ENCODE peak calls at places on chromosomes 12 and 14, in five cellular contexts. One of them, this sample, is unnamed.

GRCh38 chr14:99971929-99972747 is 93.1 kb upstream of the EVL start:
- DNase-seq in neuronal stem cell: peak
- DNase-seq in Peyer's patch: no peak
- DNase-seq in H54: no peak
- DNase-seq in activated CD8-positive, alpha-beta memory T cell treated with anti-CD3 and anti-CD28 coated beads for 1 hour: no peak
- DNase-seq in this sample: peak

GRCh38 chr12:26773313-26774104 is 59.5 kb downstream of the ITPR2 start:
- DNase-seq in Peyer's patch: no peak
- DNase-seq in activated CD8-positive, alpha-beta memory T cell treated with anti-CD3 and anti-CD28 coated beads for 1 hour: no peak
- DNase-seq in H54: no peak
- DNase-seq in neuronal stem cell: no peak
- DNase-seq in this sample: no peak

GRCh38 chr14:69480136-69480535 is 4.4 kb upstream of the PLEKHD1 start:
- DNase-seq in H54: no peak
- DNase-seq in neuronal stem cell: no peak
- DNase-seq in Peyer's patch: no peak
- DNase-seq in activated CD8-positive, alpha-beta memory T cell treated with anti-CD3 and anti-CD28 coated beads for 1 hour: no peak
- DNase-seq in this sample: no peak

GRCh38 chr14:38931969-38932652 is 170.9 kb downstream of the SEC23A start:
- DNase-seq in neuronal stem cell: no peak
- DNase-seq in activated CD8-positive, alpha-beta memory T cell treated with anti-CD3 and anti-CD28 coated beads for 1 hour: no peak
- DNase-seq in H54: no peak
- DNase-seq in Peyer's patch: no peak
- DNase-seq in this sample: no peak

GRCh38 chr12:66915312-66915904 is 236.5 kb upstream of the GRIP1 start:
- DNase-seq in neuronal stem cell: peak
- DNase-seq in Peyer's patch: no peak
- DNase-seq in activated CD8-positive, alpha-beta memory T cell treated with anti-CD3 and anti-CD28 coated beads for 1 hour: no peak
- DNase-seq in H54: no peak
- DNase-seq in this sample: no peak

GRCh38 chr14:45089813-45090212 is 5.9 kb downstream of the PRPF39 start:
- DNase-seq in Peyer's patch: no peak
- DNase-seq in H54: no peak
- DNase-seq in neuronal stem cell: no peak
- DNase-seq in activated CD8-positive, alpha-beta memory T cell treated with anti-CD3 and anti-CD28 coated beads for 1 hour: no peak
- DNase-seq in this sample: no peak

GRCh38 chr12:6182279-6182898 is 17.8 kb upstream of the CD9 start:
- DNase-seq in neuronal stem cell: no peak
- DNase-seq in activated CD8-positive, alpha-beta memory T cell treated with anti-CD3 and anti-CD28 coated beads for 1 hour: no peak
- DNase-seq in Peyer's patch: peak
- DNase-seq in H54: no peak
- DNase-seq in this sample: peak

GRCh38 chr12:127272864-127273263 is 994.1 kb upstream of the TMEM132C start:
- DNase-seq in neuronal stem cell: no peak
- DNase-seq in H54: peak
- DNase-seq in activated CD8-positive, alpha-beta memory T cell treated with anti-CD3 and anti-CD28 coated beads for 1 hour: no peak
- DNase-seq in Peyer's patch: no peak
- DNase-seq in this sample: no peak

GRCh38 chr12:115506822-115507629 is 770.5 kb downstream of the MED13L start:
- DNase-seq in H54: no peak
- DNase-seq in Peyer's patch: no peak
- DNase-seq in activated CD8-positive, alpha-beta memory T cell treated with anti-CD3 and anti-CD28 coated beads for 1 hour: no peak
- DNase-seq in neuronal stem cell: no peak
- DNase-seq in this sample: no peak

GRCh38 chr12:6336079-6336858 is 5.6 kb downstream of the TNFRSF1A start:
- DNase-seq in H54: peak
- DNase-seq in Peyer's patch: peak
- DNase-seq in neuronal stem cell: peak
- DNase-seq in activated CD8-positive, alpha-beta memory T cell treated with anti-CD3 and anti-CD28 coated beads for 1 hour: no peak
- DNase-seq in this sample: peak

GRCh38 chr12:51051787-51052186 is 3.7 kb downstream of the LETMD1 start:
- DNase-seq in activated CD8-positive, alpha-beta memory T cell treated with anti-CD3 and anti-CD28 coated beads for 1 hour: no peak
- DNase-seq in H54: no peak
- DNase-seq in neuronal stem cell: no peak
- DNase-seq in Peyer's patch: no peak
- DNase-seq in this sample: no peak

GRCh38 chr12:75986001-75986739 is 45.4 kb downstream of the PHLDA1 start:
- DNase-seq in H54: no peak
- DNase-seq in activated CD8-positive, alpha-beta memory T cell treated with anti-CD3 and anti-CD28 coated beads for 1 hour: no peak
- DNase-seq in Peyer's patch: no peak
- DNase-seq in neuronal stem cell: no peak
- DNase-seq in this sample: no peak

GRCh38 chr12:102946042-102946441 is 11.4 kb upstream of the ASCL1 start:
- DNase-seq in Peyer's patch: no peak
- DNase-seq in neuronal stem cell: no peak
- DNase-seq in activated CD8-positive, alpha-beta memory T cell treated with anti-CD3 and anti-CD28 coated beads for 1 hour: no peak
- DNase-seq in H54: no peak
- DNase-seq in this sample: no peak

This sample was measured in spleen.